ENCODE peak calls at places on chromosomes 12 and 14, in four cellular contexts. I, U, E and J are unnamed samples. For H3K4me1, the result is how much of the 10 kb centered on the place peaks cover.

GRCh38 chr12:45268672-45269406 is 52.9 kb downstream of the ANO6 start:
- DNase-seq in E (peak), I (peak), U (peak), J (peak)

GRCh38 chr12:40970320-40970907 is 217.7 kb upstream of the PDZRN4 start:
- DNase-seq in U (no peak), E (no peak), I (peak), J (no peak)

GRCh38 chr12:89892426-89892825 is 183.8 kb upstream of the ATP2B1 start:
- DNase-seq in E (no peak), I (no peak), U (no peak), J (no peak)

GRCh38 chr14:67413806-67414769 is 2.1 kb upstream of the PLEK2 start:
- DNase-seq in U (peak), I (peak), E (no peak), J (no peak)

GRCh38 chr12:31206038-31206670 is 119.8 kb downstream of the SINHCAF start:
- DNase-seq in U (peak), I (no peak), E (no peak), J (no peak)

GRCh38 chr14:24861083-24861630 is 188.8 kb downstream of the STXBP6 start:
- DNase-seq in U (no peak), E (no peak), I (peak), J (no peak)

GRCh38 chr12:74599932-74600331 is 62.3 kb downstream of the ATXN7L3B start:
- DNase-seq in E (no peak), I (no peak), U (no peak), J (no peak)

GRCh38 chr14:28744126-28744525 is 22.5 kb upstream of the FOXG1 start:
- DNase-seq in U (no peak), I (no peak), E (no peak), J (no peak)

GRCh38 chr12:123384994-123385376 is 1.1 kb downstream of the KMT5A start:
- DNase-seq in E (no peak), I (no peak), U (no peak), J (no peak)

GRCh38 chr12:67735868-67736267 is 87.3 kb downstream of the DYRK2 start:
- DNase-seq in I (no peak), E (no peak), U (no peak), J (no peak)

GRCh38 chr14:87896393-87897380 is 96.3 kb downstream of the GALC start:
- DNase-seq in U (no peak), E (no peak), I (peak), J (no peak)

GRCh38 chr14:39593339-39593738 is 161.1 kb upstream of the FBXO33 start:
- DNase-seq in U (no peak), I (no peak), E (no peak), J (no peak)

GRCh38 chr12:4134434-4134762 is 139.2 kb upstream of the CCND2 start:
- DNase-seq in U (no peak), I (no peak), E (no peak), J (no peak)

DNA sequence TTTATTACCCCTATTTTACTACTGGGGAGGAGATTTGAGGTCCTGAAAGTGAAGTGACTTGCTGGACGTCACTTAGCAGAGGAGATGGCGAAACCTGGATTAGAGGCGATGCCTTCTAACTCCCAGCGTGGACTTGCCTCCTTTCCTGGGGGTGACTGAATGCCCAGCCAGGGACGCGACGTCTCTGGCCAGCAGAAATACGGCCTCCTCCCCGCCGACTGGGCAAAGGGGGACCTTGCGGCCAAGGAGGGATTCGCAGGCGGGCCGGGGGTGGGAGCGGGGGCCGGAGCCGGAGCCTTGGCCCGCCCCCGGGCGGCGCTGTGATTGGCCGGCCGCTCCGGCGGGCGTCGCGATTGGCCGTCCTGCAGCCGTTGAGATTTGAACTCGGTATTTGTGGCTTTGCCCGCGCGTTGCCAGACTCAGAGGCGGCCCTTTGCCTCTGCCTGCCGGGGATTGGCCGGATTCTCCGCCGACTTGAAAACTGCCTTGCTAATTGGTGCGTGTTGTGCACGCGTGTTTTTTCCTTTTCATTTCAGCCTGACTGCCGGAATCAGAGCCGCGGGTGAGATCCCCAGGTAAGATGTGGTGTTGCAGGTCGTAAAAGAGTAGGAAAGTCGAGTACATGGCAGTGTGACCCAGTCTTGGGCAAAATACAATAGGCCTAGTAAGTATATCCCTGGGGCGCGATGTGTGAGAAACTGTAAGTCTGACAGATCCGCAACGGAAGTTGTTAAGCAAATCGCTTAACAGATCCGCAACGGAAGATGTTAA is at the start of gene NCAPD2:
- DNase-seq in E (peak), I (peak), U (peak), J (peak)
- TF ChIP-seq EP300 in E (no peak), I (no peak), U (no peak), J (no peak)

GRCh38 chr12:95940514-95940913 is 1.9 kb downstream of the CCDC38 start:
- DNase-seq in E (no peak), I (peak), U (no peak), J (no peak)

GRCh38 chr12:95942106-95942531 is 295 bp downstream of the CCDC38 start:
- DNase-seq in E (no peak), I (peak), U (no peak), J (no peak)

GRCh38 chr12:95943231-95943842 is at the start of gene AMDHD1:
- DNase-seq in U (peak), I (peak), E (peak), J (peak)

GRCh38 chr12:95942532-95943230 is at the start of gene CCDC38:
- DNase-seq in E (peak), U (peak), I (peak), J (peak)

DNA sequence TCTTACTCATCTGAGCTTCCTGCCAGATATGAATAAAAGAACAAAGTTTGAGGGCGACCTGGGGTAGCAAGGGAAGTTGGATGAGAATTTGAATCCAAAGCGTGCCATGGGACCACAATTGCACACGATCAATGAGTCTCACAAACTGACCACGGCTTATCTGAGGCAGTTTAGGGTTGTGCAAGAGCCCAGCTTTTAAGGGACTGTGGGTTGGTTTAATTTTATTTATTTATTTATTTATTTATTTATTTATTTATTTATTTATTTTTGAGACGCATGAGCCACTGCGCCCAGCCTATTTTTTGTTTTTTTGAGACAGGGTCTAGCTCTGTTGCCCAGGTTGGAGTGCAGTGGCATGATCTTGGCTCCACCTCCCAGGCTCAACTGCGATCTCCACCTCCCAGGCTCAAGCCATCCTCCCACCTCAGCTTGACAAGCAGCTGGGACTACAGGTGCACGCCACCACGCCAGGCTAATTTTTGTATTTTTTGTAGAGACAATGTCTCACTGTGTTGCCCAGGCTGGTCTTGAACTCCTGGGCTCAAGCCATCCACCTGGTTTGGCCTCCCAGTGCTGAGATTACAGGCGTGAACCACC is 1.1 kb downstream of the AMDHD1 start:
- DNase-seq in E (no peak), U (no peak), I (no peak), J (no peak)
- TF ChIP-seq POLR2A in E (no peak), U (no peak), I (no peak), J (no peak)

GRCh38 chr12:93137656-93138612 is 208.8 kb upstream of the EEA1 start:
- DNase-seq in I (no peak), U (no peak), E (no peak), J (no peak)
- H3K4me1 ChIP-seq in I (half or more), U (under half), E (under half), J (under half)

GRCh38 chr12:118537481-118537917 is 161.1 kb downstream of the SUDS3 start:
- DNase-seq in I (no peak), U (peak), E (no peak), J (no peak)
- TF ChIP-seq EP300 in I (no peak), U (peak), E (no peak), J (peak)